ENCODE peak calls at places on chromosome 14, in eight cellular contexts. L is PC-3; A is left lobe of liver; B is left colon; Z is T-cell; K is activated T-cell treated with anti-CD3 and anti-CD28 coated beads, Interleukin-2, amount 50 U/mL, for 72 hours; T is right lobe of liver; Q is upper lobe of right lung. W is an unnamed sample.

GRCh38 chr14:72892879-72893635 is 844 bp downstream of the DPF3 start:
- ATAC-seq in L (peak), A (peak), B (peak), Z (peak), K (peak), T (peak), Q (peak), W (peak)

GRCh38 chr14:64891173-64891838 is 11.6 kb upstream of the SPTB start:
- ATAC-seq in L (peak), A (no peak), B (no peak), Z (no peak), K (no peak), T (no peak), Q (no peak), W (no peak)

GRCh38 chr14:77844802-77845201 is 44.9 kb downstream of the ADCK1 start:
- ATAC-seq in L (no peak), A (no peak), B (no peak), Z (no peak), K (no peak), T (no peak), Q (peak), W (no peak)

GRCh38 chr14:105927661-105928060 is 401.3 kb downstream of the TMEM121 start:
- ATAC-seq in L (no peak), A (no peak), B (no peak), Z (no peak), K (no peak), T (no peak), Q (no peak), W (no peak)

GRCh38 chr14:34931206-34931605 is 51.6 kb upstream of the SRP54 start:
- ATAC-seq in L (peak), A (peak), B (peak), Z (peak), K (peak), T (peak), Q (peak), W (peak)

GRCh38 chr14:74348241-74348734 is at the start of gene VRTN:
- ATAC-seq in L (no peak), A (no peak), B (no peak), Z (no peak), K (no peak), T (no peak), Q (no peak), W (no peak)

GRCh38 chr14:61803755-61804154 is 41.5 kb downstream of the SNAPC1 start:
- ATAC-seq in L (no peak), A (no peak), B (no peak), Z (no peak), K (no peak), T (no peak), Q (no peak), W (no peak)

GRCh38 chr14:77012193-77012592 is 16.3 kb downstream of the IRF2BPL start:
- ATAC-seq in L (no peak), A (no peak), B (no peak), Z (no peak), K (no peak), T (no peak), Q (no peak), W (no peak)

GRCh38 chr14:65487783-65488578 is 75.5 kb downstream of the FUT8 start:
- ATAC-seq in L (no peak), A (no peak), B (no peak), Z (no peak), K (no peak), T (no peak), Q (no peak), W (no peak)

GRCh38 chr14:100709252-100709955 is 17.3 kb upstream of the DLK1 start:
- ATAC-seq in L (peak), A (peak), B (no peak), Z (no peak), K (no peak), T (peak), Q (peak), W (no peak)

GRCh38 chr14:99188721-99189120 is 83.3 kb downstream of the BCL11B start:
- ATAC-seq in L (no peak), A (no peak), B (no peak), Z (peak), K (peak), T (no peak), Q (no peak), W (peak)

GRCh38 chr14:30559638-30560071 is 697 bp downstream of the G2E3 start:
- ATAC-seq in L (peak), A (peak), B (peak), Z (peak), K (peak), T (peak), Q (no peak), W (no peak)

GRCh38 chr14:53462931-53463778 is 310.0 kb upstream of the DDHD1 start:
- ATAC-seq in L (peak), A (no peak), B (no peak), Z (no peak), K (no peak), T (no peak), Q (peak), W (no peak)

GRCh38 chr14:49727171-49727570 is 34.3 kb downstream of the KLHDC1 start:
- ATAC-seq in L (no peak), A (no peak), B (no peak), Z (no peak), K (no peak), T (no peak), Q (no peak), W (no peak)

GRCh38 chr14:64233791-64234190 is 60.4 kb downstream of the ESR2 start:
- ATAC-seq in L (no peak), A (no peak), B (no peak), Z (no peak), K (no peak), T (no peak), Q (no peak), W (no peak)

GRCh38 chr14:32251530-32251929 is 48.5 kb upstream of the RNU6-8 start:
- ATAC-seq in L (no peak), A (no peak), B (no peak), Z (no peak), K (no peak), T (no peak), Q (no peak), W (no peak)

GRCh38 chr14:59529189-59529588 is 44.9 kb downstream of the JKAMP start:
- ATAC-seq in L (no peak), A (no peak), B (peak), Z (no peak), K (no peak), T (no peak), Q (no peak), W (no peak)

GRCh38 chr14:105018414-105018813 is 2.5 kb downstream of the CDCA4 start:
- ATAC-seq in L (no peak), A (no peak), B (no peak), Z (no peak), K (no peak), T (no peak), Q (no peak), W (no peak)

GRCh38 chr14:59013672-59014298 is 174.7 kb upstream of the DAAM1 start:
- ATAC-seq in L (peak), A (peak), B (peak), Z (no peak), K (no peak), T (peak), Q (no peak), W (peak)

GRCh38 chr14:69012251-69012953 is 33.3 kb upstream of the ACTN1 start:
- ATAC-seq in L (no peak), A (no peak), B (no peak), Z (no peak), K (no peak), T (no peak), Q (peak), W (no peak)

GRCh38 chr14:91005716-91006115 is 54.7 kb downstream of the RPS6KA5 start:
- ATAC-seq in L (peak), A (no peak), B (no peak), Z (no peak), K (no peak), T (no peak), Q (no peak), W (peak)

GRCh38 chr14:55052259-55052930 is 948 bp downstream of the MAPK1IP1L start:
- ATAC-seq in L (no peak), A (no peak), B (no peak), Z (no peak), K (peak), T (no peak), Q (no peak), W (peak)

GRCh38 chr14:22163051-22163450 is 426.0 kb downstream of the DAD1 start:
- ATAC-seq in L (peak), A (no peak), B (no peak), Z (peak), K (peak), T (no peak), Q (no peak), W (no peak)

GRCh38 chr14:42028607-42029006 is 421.9 kb downstream of the LRFN5 start:
- ATAC-seq in L (no peak), A (no peak), B (no peak), Z (no peak), K (no peak), T (no peak), Q (no peak), W (no peak)

GRCh38 chr14:54665938-54666337 is 99.0 kb downstream of the SAMD4A start:
- ATAC-seq in L (no peak), A (no peak), B (no peak), Z (no peak), K (no peak), T (no peak), Q (peak), W (peak)

GRCh38 chr14:73267474-73267873 is 30.2 kb downstream of the PAPLN start:
- ATAC-seq in L (no peak), A (no peak), B (no peak), Z (no peak), K (no peak), T (no peak), Q (no peak), W (no peak)

GRCh38 chr14:46245281-46245680 is 406.3 kb downstream of the RPL10L start:
- ATAC-seq in L (no peak), A (no peak), B (no peak), Z (no peak), K (no peak), T (no peak), Q (no peak), W (no peak)

GRCh38 chr14:99952039-99952438 is 113.2 kb upstream of the EVL start:
- ATAC-seq in L (no peak), A (no peak), B (no peak), Z (no peak), K (no peak), T (no peak), Q (no peak), W (no peak)

GRCh38 chr14:101254805-101255764 is 306.2 kb upstream of the DIO3 start:
- ATAC-seq in L (no peak), A (no peak), B (no peak), Z (no peak), K (no peak), T (no peak), Q (no peak), W (no peak)

GRCh38 chr14:22118894-22119477 is 445.4 kb upstream of the OR4E1 start:
- ATAC-seq in L (no peak), A (no peak), B (peak), Z (no peak), K (no peak), T (no peak), Q (no peak), W (no peak)

GRCh38 chr14:101361044-101361443 is 200.3 kb upstream of the DIO3 start:
- ATAC-seq in L (no peak), A (no peak), B (no peak), Z (no peak), K (no peak), T (no peak), Q (no peak), W (no peak)

GRCh38 chr14:58593977-58594376 is 43.8 kb upstream of the DACT1 start:
- ATAC-seq in L (no peak), A (no peak), B (no peak), Z (no peak), K (peak), T (no peak), Q (no peak), W (no peak)

W was measured in esophagus mucosa.